ENCODE peak calls at places on chromosomes 12 and 14, in five cellular contexts. K is WTC11, A is left ventricle myocardium inferior, T is GM23338, J is omental fat pad. B is an unnamed sample.

GRCh38 chr14:96501383-96501745 is 818 bp upstream of the PAPOLA start:
- DNase-seq in K (no peak), A (no peak), T (no peak), J (no peak), B (no peak)

GRCh38 chr12:7905071-7905470 is 30.9 kb downstream of the SLC2A3 start:
- DNase-seq in K (no peak), A (no peak), T (no peak), J (no peak), B (no peak)

GRCh38 chr12:4032906-4033628 is 159.9 kb upstream of the PARP11 start:
- DNase-seq in K (no peak), A (no peak), T (no peak), J (no peak), B (no peak)

GRCh38 chr12:52951640-52952039 is 2.7 kb downstream of the KRT18 start:
- DNase-seq in K (no peak), A (no peak), T (no peak), J (no peak), B (no peak)

GRCh38 chr12:123003257-123003656 is 22.8 kb downstream of the ARL6IP4 start:
- DNase-seq in K (no peak), A (no peak), T (no peak), J (no peak), B (no peak)

GRCh38 chr14:95326987-95327386 is 7.3 kb upstream of the CLMN start:
- DNase-seq in K (no peak), A (no peak), T (no peak), J (no peak), B (no peak)

GRCh38 chr12:98440165-98440581 is 75.2 kb upstream of the TMPO start:
- DNase-seq in K (no peak), A (peak), T (no peak), J (no peak), B (peak)

GRCh38 chr12:53160673-53161072 is 19.8 kb upstream of the ZNF740 start:
- DNase-seq in K (no peak), A (no peak), T (peak), J (no peak), B (no peak)

GRCh38 chr14:39547845-39548244 is 115.6 kb upstream of the FBXO33 start:
- DNase-seq in K (no peak), A (no peak), T (no peak), J (no peak), B (no peak)

GRCh38 chr12:49335118-49335954 is 1.7 kb downstream of the C1QL4 start:
- DNase-seq in K (no peak), A (no peak), T (no peak), J (no peak), B (no peak)

GRCh38 chr14:21308479-21309237 is 28.8 kb downstream of the RPGRIP1 start:
- DNase-seq in K (peak), A (peak), T (peak), J (peak), B (peak)

GRCh38 chr12:39581592-39581991 is 38.0 kb downstream of the ABCD2 start:
- DNase-seq in K (no peak), A (no peak), T (no peak), J (no peak), B (no peak)

GRCh38 chr12:32298917-32299316 is 100.4 kb upstream of the FGD4 start:
- DNase-seq in K (no peak), A (no peak), T (no peak), J (no peak), B (no peak)

GRCh38 chr12:104586325-104587048 is 129.7 kb downstream of the CHST11 start:
- DNase-seq in K (no peak), A (no peak), T (no peak), J (no peak), B (no peak)
- TF ChIP-seq CTCF in K (no peak), A (no peak), T (no peak), J (no peak), B (no peak)

GRCh38 chr14:58792421-58792820 is 154.7 kb downstream of the DACT1 start:
- DNase-seq in K (no peak), A (no peak), T (no peak), J (no peak), B (no peak)

GRCh38 chr14:58794993-58795762 is 157.4 kb downstream of the DACT1 start:
- DNase-seq in K (no peak), A (no peak), T (no peak), J (no peak), B (no peak)

GRCh38 chr14:58789756-58790155 is 152.0 kb downstream of the DACT1 start:
- DNase-seq in K (no peak), A (no peak), T (no peak), J (no peak), B (no peak)

GRCh38 chr14:58796201-58796600 is 158.4 kb downstream of the DACT1 start:
- DNase-seq in K (no peak), A (no peak), T (no peak), J (no peak), B (no peak)

GRCh38 chr14:58793096-58793740 is 155.5 kb downstream of the DACT1 start:
- DNase-seq in K (no peak), A (no peak), T (no peak), J (no peak), B (no peak)
- TF ChIP-seq CTCF in K (no peak), A (no peak), T (no peak), J (no peak), B (no peak)

DNA sequence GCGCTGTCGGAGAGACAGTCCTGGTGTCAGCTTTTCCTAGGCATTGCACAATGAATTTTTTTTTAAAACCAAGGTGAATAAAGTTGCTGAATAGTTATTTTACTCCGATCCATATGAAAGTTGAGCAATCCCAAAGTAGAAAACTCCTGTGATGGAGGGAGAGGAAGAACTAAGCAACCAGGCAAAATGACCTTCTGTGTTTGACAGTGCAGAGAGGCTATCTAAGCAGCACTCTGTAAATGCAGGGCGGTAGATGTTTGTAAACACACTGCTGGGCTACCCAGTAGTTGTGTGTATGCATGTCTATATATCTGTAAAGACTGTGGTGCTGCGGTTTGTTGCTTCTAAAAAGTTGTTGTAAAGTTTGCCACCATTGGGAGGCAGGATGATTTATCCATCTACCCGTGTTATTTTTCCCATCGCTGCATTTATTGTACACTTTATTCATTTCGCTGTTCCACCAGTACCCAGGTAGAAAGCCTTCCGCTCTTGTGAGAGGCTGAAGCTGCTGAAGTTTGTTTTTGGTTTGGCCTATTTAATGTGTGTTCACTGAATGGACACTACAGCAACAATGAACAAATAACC is 1.3 kb downstream of the ETV6 start:
- DNase-seq in K (no peak), A (no peak), T (no peak), J (no peak), B (no peak)
- TF ChIP-seq CTCF in K (no peak), A (no peak), T (no peak), J (no peak), B (no peak)

GRCh38 chr14:50667491-50668007 is 557 bp downstream of the SAV1 start:
- DNase-seq in K (peak), A (no peak), T (peak), J (no peak), B (no peak)
- TF ChIP-seq CTCF in K (no peak), A (no peak), T (peak), J (no peak), B (no peak)

DNA sequence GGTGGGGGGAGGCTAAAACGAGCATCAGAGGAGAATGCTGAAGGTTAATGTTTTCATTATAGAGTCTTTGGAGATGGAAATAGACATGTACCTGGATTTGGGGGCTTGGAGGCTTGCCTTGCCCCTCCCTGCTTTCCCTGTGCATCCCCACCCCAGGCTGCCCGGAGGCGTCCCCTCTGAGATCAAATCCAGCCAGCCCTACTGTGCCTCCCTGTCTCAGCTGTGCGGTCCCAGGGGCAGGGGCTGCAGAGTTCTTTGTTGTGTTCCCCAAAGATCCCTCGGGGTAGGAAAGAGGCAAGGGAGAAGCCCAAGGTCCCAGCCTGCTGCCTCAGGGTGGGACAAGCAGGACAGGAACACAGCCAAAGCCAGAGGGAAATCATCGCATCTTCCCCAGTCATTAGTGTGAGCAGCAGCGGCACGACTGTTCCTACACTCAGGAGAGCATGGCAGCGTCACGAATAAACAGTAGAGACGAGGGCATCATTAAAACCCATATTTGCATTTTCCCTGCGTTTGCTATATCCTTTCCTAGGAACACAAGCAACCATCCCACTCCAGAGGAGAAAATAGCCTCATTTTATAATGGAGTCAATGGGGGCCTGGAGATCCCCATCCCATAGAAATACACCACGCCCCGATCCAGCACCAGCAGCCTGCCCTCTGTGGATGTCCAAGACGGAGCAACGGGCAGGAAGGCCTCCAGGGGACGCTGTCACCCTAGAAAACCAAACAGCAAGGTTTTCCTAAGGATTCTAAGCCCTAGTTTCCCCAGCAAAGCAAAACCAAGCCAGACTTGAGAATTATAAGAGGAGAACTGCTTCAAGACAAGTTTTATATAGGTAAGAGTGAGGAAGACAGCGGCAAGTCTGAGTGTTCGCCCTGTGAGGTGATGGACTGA is 32.4 kb downstream of the ANO2 start:
- DNase-seq in K (peak), A (no peak), T (peak), J (no peak), B (no peak)
- TF ChIP-seq CTCF in K (peak), A (no peak), T (peak), J (no peak), B (no peak)

DNA sequence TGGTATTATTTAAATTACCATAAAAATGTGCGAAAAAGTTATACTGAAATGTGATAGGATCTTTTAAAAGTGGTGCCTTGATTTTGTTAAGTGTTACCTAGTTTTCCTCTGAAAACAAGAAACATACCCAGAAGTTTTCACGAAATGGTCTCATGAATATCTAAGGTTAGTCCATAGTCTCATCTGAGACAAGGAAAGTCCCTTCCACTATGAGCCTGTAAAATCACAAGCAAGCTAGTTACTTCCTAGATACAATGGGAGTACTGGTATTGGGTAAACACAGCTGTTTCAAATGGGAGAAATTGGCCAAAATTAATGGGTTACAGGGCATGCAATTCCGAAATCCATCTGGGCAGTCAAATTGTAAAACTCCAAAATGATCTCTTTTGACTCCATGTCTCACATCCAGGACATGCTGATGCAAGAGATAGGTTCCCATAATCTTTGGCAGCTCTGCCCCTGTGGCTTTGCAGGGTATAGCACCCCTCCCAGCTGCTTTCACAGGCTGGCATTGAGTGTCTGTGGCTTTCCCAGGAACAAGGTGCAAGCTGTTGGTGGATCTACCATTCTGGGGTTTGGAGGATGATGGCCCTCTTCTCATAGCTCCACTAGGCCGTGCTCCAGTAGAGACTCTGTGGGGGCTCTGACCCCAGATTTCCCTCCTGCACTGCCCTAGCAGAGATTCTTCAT is 271.4 kb downstream of the NAV3 start:
- DNase-seq in K (peak), A (no peak), T (peak), J (no peak), B (no peak)
- TF ChIP-seq CTCF in K (no peak), A (no peak), T (peak), J (no peak), B (no peak)

GRCh38 chr14:100524933-100525243 is 62.3 kb downstream of the BEGAIN start:
- DNase-seq in K (peak), A (no peak), T (peak), J (peak), B (no peak)
- TF ChIP-seq CTCF in K (peak), A (no peak), T (peak), J (no peak), B (no peak)

GRCh38 chr12:127355061-127355820 is 911.7 kb upstream of the TMEM132C start:
- DNase-seq in K (no peak), A (no peak), T (peak), J (no peak), B (no peak)
- TF ChIP-seq CTCF in K (no peak), A (peak), T (peak), J (no peak), B (no peak)

DNA sequence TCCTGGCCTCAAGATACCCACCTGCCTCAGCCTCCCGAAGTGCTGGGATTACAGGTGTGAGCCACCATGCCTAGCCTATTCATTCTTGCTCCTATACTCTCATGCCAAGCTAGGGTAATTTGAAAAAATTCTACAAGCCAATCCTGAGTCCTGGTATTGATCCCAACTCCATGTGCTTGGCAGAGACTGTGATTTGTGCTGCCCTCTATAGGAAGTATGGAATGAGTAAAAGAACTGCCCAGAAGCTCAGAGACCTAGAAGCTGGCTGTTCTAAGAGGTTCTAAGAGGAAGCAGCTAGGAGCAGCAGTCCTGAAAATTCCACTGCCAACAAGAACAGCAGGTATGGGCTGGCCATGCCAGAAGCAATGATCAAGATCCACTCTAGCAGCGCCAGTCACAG is 402.5 kb downstream of the PCNX1 start:
- DNase-seq in K (no peak), A (no peak), T (peak), J (no peak), B (no peak)
- TF ChIP-seq CTCF in K (no peak), A (no peak), T (peak), J (no peak), B (no peak)